ENCODE peak calls at places on chromosomes 5 and 9, in five cellular contexts. H is HT-29, L is dermis blood vessel endothelial cell, O is endothelial cell, J is brain pericyte. M is an unnamed sample.

GRCh38 chr5:127186657-127187056 is 103.9 kb upstream of the MEGF10 start:
- DNase-seq in J (no peak), H (no peak), L (no peak), O (no peak), M (no peak)

GRCh38 chr5:179699640-179700298 is 1.0 kb downstream of the CANX start:
- DNase-seq in L (peak), O (no peak), H (peak), J (no peak), M (no peak)

GRCh38 chr5:44245936-44246335 is 143.3 kb downstream of the FGF10 start:
- DNase-seq in H (no peak), L (no peak), J (no peak), O (no peak), M (no peak)

GRCh38 chr9:113602126-113603119 is 138.9 kb downstream of the RGS3 start:
- DNase-seq in J (peak), H (no peak), L (peak), O (no peak), M (no peak)

GRCh38 chr9:70765935-70766334 is 351.5 kb upstream of the KLF9 start:
- DNase-seq in J (no peak), H (no peak), O (no peak), L (no peak), M (no peak)

GRCh38 chr9:6759114-6759977 is 1.6 kb downstream of the KDM4C start:
- DNase-seq in H (peak), O (no peak), J (no peak), L (peak), M (no peak)

GRCh38 chr5:142013734-142014495 is 1.1 kb upstream of the GNPDA1 start:
- DNase-seq in L (peak), H (no peak), J (no peak), O (no peak), M (no peak)

GRCh38 chr5:151060742-151061141 is 20.1 kb downstream of the TNIP1 start:
- DNase-seq in H (no peak), O (no peak), J (no peak), L (no peak), M (no peak)

GRCh38 chr5:171600736-171601265 is 181.4 kb downstream of the FGF18 start:
- DNase-seq in J (no peak), H (no peak), O (no peak), L (peak), M (no peak)

GRCh38 chr9:76642074-76642473 is 122.2 kb upstream of the PCA3 start:
- DNase-seq in J (no peak), O (no peak), H (no peak), L (no peak), M (no peak)

GRCh38 chr5:4640793-4641192 is 499.3 kb upstream of the ADAMTS16 start:
- DNase-seq in H (no peak), O (peak), J (no peak), L (no peak), M (no peak)

GRCh38 chr9:37677435-37677834 is 26.7 kb downstream of the FRMPD1 start:
- DNase-seq in O (no peak), L (no peak), H (no peak), J (no peak), M (no peak)

GRCh38 chr5:13957032-13957645 is 12.7 kb upstream of the DNAH5 start:
- DNase-seq in J (peak), O (peak), H (peak), L (peak), M (peak)

GRCh38 chr5:114305402-114306207 is 56.3 kb upstream of the KCNN2 start:
- DNase-seq in O (peak), H (peak), L (peak), J (no peak), M (no peak)

GRCh38 chr5:32852535-32852934 is 141.4 kb downstream of the NPR3 start:
- DNase-seq in H (peak), J (peak), O (no peak), L (no peak), M (no peak)

GRCh38 chr9:3704890-3705289 is 179.1 kb upstream of the RFX3 start:
- DNase-seq in J (no peak), L (no peak), H (no peak), O (no peak), M (no peak)

GRCh38 chr9:109203761-109204360 is 36.8 kb upstream of the FRRS1L start:
- DNase-seq in O (no peak), H (no peak), L (no peak), J (no peak), M (no peak)

GRCh38 chr5:153660919-153661318 is 170.4 kb downstream of the GRIA1 start:
- DNase-seq in H (no peak), O (no peak), J (no peak), L (no peak), M (no peak)

GRCh38 chr5:10451137-10451824 is 9.6 kb downstream of the ROPN1L start:
- DNase-seq in H (no peak), J (no peak), O (no peak), L (no peak), M (no peak)

GRCh38 chr5:54696931-54697330 is 179.4 kb downstream of the SNX18 start:
- DNase-seq in L (no peak), O (no peak), J (no peak), H (no peak), M (no peak)

GRCh38 chr9:115997923-115998322 is 155.7 kb upstream of the PAPPA start:
- DNase-seq in H (no peak), O (no peak), J (no peak), L (no peak), M (no peak)

GRCh38 chr9:90795879-90796317 is 5.7 kb upstream of the SYK start:
- DNase-seq in O (no peak), J (no peak), H (no peak), L (no peak), M (peak)

GRCh38 chr5:54457094-54457531 is 1.6 kb downstream of the HSPB3 start:
- DNase-seq in O (no peak), L (no peak), H (peak), J (no peak), M (no peak)

GRCh38 chr9:134622896-134623407 is 18.7 kb upstream of the COL5A1 start:
- DNase-seq in H (no peak), L (no peak), O (no peak), J (no peak), M (no peak)

GRCh38 chr5:91038180-91038808 is 344.8 kb downstream of the ARRDC3 start:
- DNase-seq in H (no peak), L (no peak), J (no peak), O (no peak), M (no peak)

GRCh38 chr9:4721736-4722135 is 19.3 kb downstream of the AK3 start:
- DNase-seq in J (no peak), H (no peak), O (no peak), L (no peak), M (no peak)

GRCh38 chr5:168186289-168187074 is 105.0 kb upstream of the WWC1 start:
- DNase-seq in J (no peak), L (no peak), O (no peak), H (no peak), M (no peak)

GRCh38 chr9:120366646-120367019 is 213.3 kb downstream of the CDK5RAP2 start:
- DNase-seq in O (peak), L (peak), J (no peak), H (peak), M (no peak)

GRCh38 chr5:178588769-178589168 is 1.4 kb downstream of the COL23A1 start:
- DNase-seq in O (no peak), L (no peak), J (no peak), H (no peak), M (no peak)

GRCh38 chr5:57054135-57054534 is 102.2 kb upstream of the MIER3 start:
- DNase-seq in H (no peak), O (no peak), J (no peak), L (no peak), M (no peak)

GRCh38 chr9:84827248-84827786 is 157.8 kb downstream of the NTRK2 start:
- DNase-seq in H (no peak), J (no peak), L (no peak), O (no peak), M (no peak)

GRCh38 chr9:129126789-129127618 is 15.8 kb downstream of the PTPA start:
- DNase-seq in O (no peak), L (peak), H (no peak), J (no peak), M (peak)

GRCh38 chr5:176152191-176152932 is 85.9 kb upstream of the SIMC1 start:
- DNase-seq in J (no peak), L (no peak), O (no peak), H (no peak), M (no peak)

GRCh38 chr9:113580041-113580953 is 116.8 kb downstream of the RGS3 start:
- DNase-seq in O (no peak), L (peak), H (peak), J (no peak), M (peak)